ENCODE peak calls at places on chromosomes 12 and 14, in seven cellular contexts. One of them, this sample, is unnamed.

GRCh38 chr12:6772331-6772695 is at the start of gene LAG3:
- DNase-seq in neural progenitor cell: no peak
- DNase-seq in uterus: peak; percentile 58
- DNase-seq in spleen: no peak
- DNase-seq in HepG2: no peak
- DNase-seq in endodermal cell: peak; percentile 62
- DNase-seq in left lung: no peak
- DNase-seq in this sample: no peak

GRCh38 chr14:23172572-23172971 is 10.9 kb downstream of the SLC7A8 start:
- DNase-seq in neural progenitor cell: no peak
- DNase-seq in uterus: no peak
- DNase-seq in spleen: no peak
- DNase-seq in HepG2: no peak
- DNase-seq in endodermal cell: no peak
- DNase-seq in left lung: no peak
- DNase-seq in this sample: no peak

GRCh38 chr14:61607570-61608244 is 87.6 kb upstream of the HIF1A start:
- DNase-seq in neural progenitor cell: peak; percentile 28
- DNase-seq in uterus: no peak
- DNase-seq in spleen: no peak
- DNase-seq in HepG2: peak; percentile 15
- DNase-seq in endodermal cell: peak; percentile 67
- DNase-seq in left lung: no peak
- DNase-seq in this sample: no peak

GRCh38 chr14:89618309-89618708 is 201.3 kb upstream of the FOXN3 start:
- DNase-seq in neural progenitor cell: no peak
- DNase-seq in uterus: no peak
- DNase-seq in spleen: no peak
- DNase-seq in HepG2: peak; percentile 12
- DNase-seq in endodermal cell: no peak
- DNase-seq in left lung: no peak
- DNase-seq in this sample: no peak

GRCh38 chr12:45543887-45544286 is 185.6 kb upstream of the ARID2 start:
- DNase-seq in neural progenitor cell: peak; percentile 79
- DNase-seq in uterus: no peak
- DNase-seq in spleen: no peak
- DNase-seq in HepG2: peak; percentile 53
- DNase-seq in endodermal cell: peak; percentile 84
- DNase-seq in left lung: no peak
- DNase-seq in this sample: no peak

GRCh38 chr12:24741216-24741615 is 207.7 kb downstream of the BCAT1 start:
- DNase-seq in neural progenitor cell: no peak
- DNase-seq in uterus: no peak
- DNase-seq in spleen: no peak
- DNase-seq in HepG2: no peak
- DNase-seq in endodermal cell: no peak
- DNase-seq in left lung: no peak
- DNase-seq in this sample: no peak

GRCh38 chr12:29782821-29783772 is 645 bp downstream of the TMTC1 start:
- DNase-seq in neural progenitor cell: peak; percentile 77
- DNase-seq in uterus: peak; percentile 40
- DNase-seq in spleen: peak; percentile 87
- DNase-seq in HepG2: no peak
- DNase-seq in endodermal cell: peak; percentile 88
- DNase-seq in left lung: peak; percentile 35
- DNase-seq in this sample: peak; percentile 84

GRCh38 chr12:57126561-57126960 is 1.7 kb upstream of the LRP1 start:
- DNase-seq in neural progenitor cell: no peak
- DNase-seq in uterus: peak; percentile 18
- DNase-seq in spleen: peak; percentile 20
- DNase-seq in HepG2: no peak
- DNase-seq in endodermal cell: no peak
- DNase-seq in left lung: no peak
- DNase-seq in this sample: no peak

GRCh38 chr12:76883151-76883550 is 4.3 kb upstream of the CSRP2 start:
- DNase-seq in neural progenitor cell: no peak
- DNase-seq in uterus: no peak
- DNase-seq in spleen: no peak
- DNase-seq in HepG2: no peak
- DNase-seq in endodermal cell: peak; percentile 50
- DNase-seq in left lung: no peak
- DNase-seq in this sample: no peak

GRCh38 chr12:62631531-62632520 is 165.2 kb downstream of the MON2 start:
- DNase-seq in neural progenitor cell: peak; percentile 75
- DNase-seq in uterus: peak; percentile 76
- DNase-seq in spleen: peak; percentile 83
- DNase-seq in HepG2: peak; percentile 25
- DNase-seq in endodermal cell: peak; percentile 94
- DNase-seq in left lung: peak; percentile 74
- DNase-seq in this sample: peak; percentile 89

GRCh38 chr12:24931666-24932405 is 17.1 kb downstream of the BCAT1 start:
- DNase-seq in neural progenitor cell: no peak
- DNase-seq in uterus: no peak
- DNase-seq in spleen: no peak
- DNase-seq in HepG2: no peak
- DNase-seq in endodermal cell: no peak
- DNase-seq in left lung: no peak
- DNase-seq in this sample: no peak

GRCh38 chr12:65754744-65755595 is 69.3 kb upstream of the HMGA2 start:
- DNase-seq in neural progenitor cell: no peak
- DNase-seq in uterus: no peak
- DNase-seq in spleen: no peak
- DNase-seq in HepG2: no peak
- DNase-seq in endodermal cell: peak; percentile 79
- DNase-seq in left lung: no peak
- DNase-seq in this sample: no peak

GRCh38 chr14:100294963-100295330 is 11.3 kb downstream of the SLC25A29 start:
- DNase-seq in neural progenitor cell: no peak
- DNase-seq in uterus: peak; percentile 9
- DNase-seq in spleen: peak; percentile 59
- DNase-seq in HepG2: no peak
- DNase-seq in endodermal cell: peak; percentile 34
- DNase-seq in left lung: peak; percentile 25
- DNase-seq in this sample: no peak

GRCh38 chr12:123200414-123200813 is 32.5 kb downstream of the MPHOSPH9 start:
- DNase-seq in neural progenitor cell: no peak
- DNase-seq in uterus: no peak
- DNase-seq in spleen: no peak
- DNase-seq in HepG2: no peak
- DNase-seq in endodermal cell: no peak
- DNase-seq in left lung: no peak
- DNase-seq in this sample: no peak
- H3K36me3 ChIP-seq in neural progenitor cell: peaks cover 26% of the 10 kb centered on the region
- H3K36me3 ChIP-seq in uterus: no peaks in the 10 kb centered on the region
- H3K36me3 ChIP-seq in spleen: peaks cover 18% of the 10 kb centered on the region
- H3K36me3 ChIP-seq in HepG2: peaks cover 8% of the 10 kb centered on the region
- H3K36me3 ChIP-seq in endodermal cell: peaks cover 72% of the 10 kb centered on the region
- H3K36me3 ChIP-seq in left lung: peaks cover 48% of the 10 kb centered on the region
- H3K36me3 ChIP-seq in this sample: peaks cover 18% of the 10 kb centered on the region

GRCh38 chr12:98592825-98593322 is 612 bp upstream of the SLC25A3 start:
- DNase-seq in neural progenitor cell: no peak
- DNase-seq in uterus: no peak
- DNase-seq in spleen: no peak
- DNase-seq in HepG2: no peak
- DNase-seq in endodermal cell: no peak
- DNase-seq in left lung: no peak
- DNase-seq in this sample: no peak
- H3K27ac ChIP-seq in neural progenitor cell: peak overlapping the region; percentile 7
- H3K27ac ChIP-seq in uterus: peak overlapping the region; percentile 96
- H3K27ac ChIP-seq in spleen: peak overlapping the region; percentile 98
- H3K27ac ChIP-seq in HepG2: peak overlapping the region; percentile 52
- H3K27ac ChIP-seq in endodermal cell: no peak overlapping the region
- H3K27ac ChIP-seq in left lung: peak overlapping the region; percentile 98
- H3K27ac ChIP-seq in this sample: peak overlapping the region; percentile 83

GRCh38 chr12:48865441-48866290 is at the start of gene RND1:
- DNase-seq in neural progenitor cell: peak; percentile 96
- DNase-seq in uterus: peak; percentile 85
- DNase-seq in spleen: peak; percentile 86
- DNase-seq in HepG2: peak; percentile 94
- DNase-seq in endodermal cell: peak; percentile 99
- DNase-seq in left lung: peak; percentile 89
- DNase-seq in this sample: peak; percentile 95
- TF ChIP-seq CTCF in neural progenitor cell: peak; percentile 32
- TF ChIP-seq CTCF in uterus: peak; percentile 26
- TF ChIP-seq CTCF in spleen: no peak
- TF ChIP-seq CTCF in HepG2: peak; percentile 2
- TF ChIP-seq CTCF in endodermal cell: peak; percentile 39
- TF ChIP-seq CTCF in left lung: no peak
- TF ChIP-seq CTCF in this sample: peak; percentile 15

GRCh38 chr12:68813242-68813593 is 5.2 kb downstream of the MDM2 start:
- DNase-seq in neural progenitor cell: no peak
- DNase-seq in uterus: no peak
- DNase-seq in spleen: no peak
- DNase-seq in HepG2: no peak
- DNase-seq in endodermal cell: no peak
- DNase-seq in left lung: no peak
- DNase-seq in this sample: no peak

GRCh38 chr12:68815232-68815927 is 7.4 kb downstream of the MDM2 start:
- DNase-seq in neural progenitor cell: no peak
- DNase-seq in uterus: no peak
- DNase-seq in spleen: no peak
- DNase-seq in HepG2: no peak
- DNase-seq in endodermal cell: no peak
- DNase-seq in left lung: no peak
- DNase-seq in this sample: no peak

GRCh38 chr12:68814490-68815231 is 6.7 kb downstream of the MDM2 start:
- DNase-seq in neural progenitor cell: no peak
- DNase-seq in uterus: no peak
- DNase-seq in spleen: no peak
- DNase-seq in HepG2: no peak
- DNase-seq in endodermal cell: no peak
- DNase-seq in left lung: no peak
- DNase-seq in this sample: no peak

GRCh38 chr12:68809190-68810026 is 1.4 kb downstream of the MDM2 start:
- DNase-seq in neural progenitor cell: no peak
- DNase-seq in uterus: no peak
- DNase-seq in spleen: no peak
- DNase-seq in HepG2: no peak
- DNase-seq in endodermal cell: no peak
- DNase-seq in left lung: no peak
- DNase-seq in this sample: no peak

DNA sequence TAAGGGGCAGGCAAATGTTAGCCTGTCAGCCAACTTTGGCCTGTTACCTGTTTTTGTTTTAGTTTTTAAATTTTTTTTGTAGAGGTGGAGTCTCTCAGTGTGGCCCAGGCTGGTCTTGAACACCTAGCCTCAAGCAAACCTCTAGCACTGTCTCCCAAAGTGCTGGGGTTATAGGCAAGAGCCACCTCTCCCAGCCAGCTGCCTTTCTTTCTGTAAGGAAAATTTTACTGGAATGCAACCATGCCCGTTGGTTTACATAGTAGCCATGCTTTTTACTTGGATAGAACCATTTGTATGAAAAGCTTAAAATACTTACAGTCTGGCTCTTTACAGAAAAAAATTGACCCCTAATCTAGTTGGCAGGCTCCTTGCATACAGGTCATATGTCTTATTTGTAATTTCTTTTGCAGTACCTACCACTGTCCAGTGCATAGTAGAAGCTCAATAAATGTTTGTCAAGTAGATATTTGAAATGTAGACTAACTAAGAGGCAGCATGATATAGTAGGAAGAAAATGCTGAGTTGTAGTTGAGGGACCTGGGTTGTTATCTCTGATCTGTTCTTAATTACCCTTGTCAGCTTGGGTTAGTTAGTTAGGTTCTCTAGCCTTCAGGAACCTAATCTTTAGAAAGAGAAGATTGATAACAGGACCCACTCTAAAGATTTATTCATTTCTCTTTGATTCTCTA is 4.7 kb downstream of the MDM2 start:
- DNase-seq in neural progenitor cell: no peak
- DNase-seq in uterus: no peak
- DNase-seq in spleen: no peak
- DNase-seq in HepG2: no peak
- DNase-seq in endodermal cell: no peak
- DNase-seq in left lung: no peak
- DNase-seq in this sample: no peak
- H3K36me3 ChIP-seq in neural progenitor cell: peaks cover 19% of the 10 kb centered on the region
- H3K36me3 ChIP-seq in uterus: no peaks in the 10 kb centered on the region
- H3K36me3 ChIP-seq in spleen: peaks cover 32% of the 10 kb centered on the region
- H3K36me3 ChIP-seq in HepG2: peaks cover 3% of the 10 kb centered on the region
- H3K36me3 ChIP-seq in endodermal cell: peaks cover 72% of the 10 kb centered on the region
- H3K36me3 ChIP-seq in left lung: peaks cover 78% of the 10 kb centered on the region
- H3K36me3 ChIP-seq in this sample: peaks cover 14% of the 10 kb centered on the region

GRCh38 chr12:104012331-104012730 is 37.7 kb downstream of the GLT8D2 start:
- DNase-seq in neural progenitor cell: no peak
- DNase-seq in uterus: no peak
- DNase-seq in spleen: no peak
- DNase-seq in HepG2: no peak
- DNase-seq in endodermal cell: no peak
- DNase-seq in left lung: no peak
- DNase-seq in this sample: no peak

GRCh38 chr12:104010121-104010520 is 39.9 kb downstream of the GLT8D2 start:
- DNase-seq in neural progenitor cell: no peak
- DNase-seq in uterus: no peak
- DNase-seq in spleen: no peak
- DNase-seq in HepG2: no peak
- DNase-seq in endodermal cell: no peak
- DNase-seq in left lung: no peak
- DNase-seq in this sample: no peak

GRCh38 chr12:104006929-104007328 is 41.3 kb downstream of the TDG start:
- DNase-seq in neural progenitor cell: no peak
- DNase-seq in uterus: no peak
- DNase-seq in spleen: no peak
- DNase-seq in HepG2: no peak
- DNase-seq in endodermal cell: no peak
- DNase-seq in left lung: no peak
- DNase-seq in this sample: no peak

GRCh38 chr12:104010800-104011199 is 39.2 kb downstream of the GLT8D2 start:
- DNase-seq in neural progenitor cell: no peak
- DNase-seq in uterus: no peak
- DNase-seq in spleen: no peak
- DNase-seq in HepG2: no peak
- DNase-seq in endodermal cell: no peak
- DNase-seq in left lung: no peak
- DNase-seq in this sample: no peak

DNA sequence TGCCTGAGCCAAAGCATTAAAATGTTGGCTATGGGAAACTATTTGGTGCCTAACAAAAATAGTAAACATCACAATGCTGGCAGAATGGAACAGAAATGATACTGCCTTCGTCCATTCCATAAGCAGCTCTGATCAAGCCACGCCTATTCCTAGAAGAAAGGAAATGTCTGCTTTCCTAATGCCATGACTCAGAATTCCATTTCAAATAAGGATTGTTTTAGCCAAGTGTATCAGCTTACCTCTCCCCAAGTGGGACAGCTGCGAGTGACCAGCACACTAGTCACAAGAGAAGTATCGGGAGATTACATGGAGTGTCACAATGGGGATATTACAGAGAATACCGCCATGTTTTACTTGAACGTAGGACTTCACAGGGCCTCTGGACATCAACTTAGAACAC is 38.7 kb downstream of the GLT8D2 start:
- DNase-seq in neural progenitor cell: no peak
- DNase-seq in uterus: no peak
- DNase-seq in spleen: no peak
- DNase-seq in HepG2: no peak
- DNase-seq in endodermal cell: no peak
- DNase-seq in left lung: no peak
- DNase-seq in this sample: no peak
- H3K27ac ChIP-seq in neural progenitor cell: no peak overlapping the region
- H3K27ac ChIP-seq in uterus: no peak overlapping the region
- H3K27ac ChIP-seq in spleen: no peak overlapping the region
- H3K27ac ChIP-seq in HepG2: no peak overlapping the region
- H3K27ac ChIP-seq in endodermal cell: no peak overlapping the region
- H3K27ac ChIP-seq in left lung: no peak overlapping the region
- H3K27ac ChIP-seq in this sample: no peak overlapping the region

This sample was measured in kidney.